ENCODE peak calls at places on chromosomes 2 and 18, in nine cellular contexts. P is GM23248; A is NCI-H1105; F is K562; N is KG1; U is CD8-positive, alpha-beta T cell; Y is activated CD4-positive, alpha-beta T cell treated with anti-CD3 and anti-CD28 coated beads, Interleukin-2, amount 50 U/mL, for 1 hour; J is IMR-90; S is stromal cell of bone marrow. R is an unnamed sample.

GRCh38 chr2:85433511-85434089 is 15.1 kb downstream of the SH2D6 start:
- DNase-seq in P (peak; percentile 95), A (no peak), F (no peak), N (no peak), U (no peak), Y (no peak), J (peak; percentile 96), S (peak; percentile 86), R (peak; percentile 71)

GRCh38 chr2:234146087-234146826 is 95.8 kb downstream of the SPP2 start:
- DNase-seq in P (peak; percentile 85), A (no peak), F (no peak), N (no peak), U (no peak), Y (no peak), J (peak; percentile 86), S (peak; percentile 85), R (peak; percentile 79)

GRCh38 chr2:201358684-201359083 is 1.5 kb upstream of the FLACC1 start:
- DNase-seq in P (peak; percentile 92), A (no peak), F (peak; percentile 22), N (no peak), U (no peak), Y (no peak), J (peak; percentile 92), S (peak; percentile 79), R (peak; percentile 52)

GRCh38 chr2:157427003-157427921 is 16.6 kb downstream of the CYTIP start:
- DNase-seq in P (no peak), A (no peak), F (no peak), N (no peak), U (no peak), Y (no peak), J (no peak), S (no peak), R (no peak)

GRCh38 chr2:65576861-65577601 is 144.6 kb upstream of the SPRED2 start:
- DNase-seq in P (peak; percentile 92), A (no peak), F (peak; percentile 52), N (no peak), U (no peak), Y (no peak), J (peak; percentile 95), S (peak; percentile 81), R (peak; percentile 96)

GRCh38 chr2:199310654-199311275 is 147.0 kb downstream of the SATB2 start:
- DNase-seq in P (no peak), A (peak; percentile 84), F (no peak), N (no peak), U (no peak), Y (no peak), J (no peak), S (no peak), R (no peak)

GRCh38 chr2:221205103-221205502 is 367.0 kb downstream of the EPHA4 start:
- DNase-seq in P (no peak), A (no peak), F (no peak), N (no peak), U (no peak), Y (no peak), J (no peak), S (no peak), R (no peak)

GRCh38 chr2:64650722-64651338 is 2.9 kb downstream of the SERTAD2 start:
- DNase-seq in P (no peak), A (no peak), F (peak; percentile 63), N (no peak), U (no peak), Y (no peak), J (no peak), S (no peak), R (no peak)

GRCh38 chr18:73785276-73785675 is 362.4 kb downstream of the FBXO15 start:
- DNase-seq in P (peak; percentile 9), A (no peak), F (no peak), N (no peak), U (no peak), Y (no peak), J (peak; percentile 57), S (no peak), R (no peak)

GRCh38 chr2:190746971-190747761 is 98.3 kb downstream of the NAB1 start:
- DNase-seq in P (peak; percentile 55), A (no peak), F (no peak), N (no peak), U (no peak), Y (no peak), J (peak; percentile 59), S (no peak), R (no peak)

GRCh38 chr18:49811151-49811938 is 2.0 kb downstream of the ACAA2 start:
- DNase-seq in P (peak; percentile 15), A (peak; percentile 12), F (no peak), N (no peak), U (no peak), Y (no peak), J (no peak), S (no peak), R (no peak)

R was measured in HTR-8/SVneo.